ENCODE peak calls at places on chromosomes 4 and X, in five cellular contexts. G, S, L, P and J are unnamed samples.

GRCh38 chr4:7459471-7459870 is 24.7 kb upstream of the PSAPL1 start:
- DNase-seq in P (no peak), L (no peak), S (no peak), G (no peak), J (no peak)

GRCh38 chr4:109011241-109012031 is 248.6 kb upstream of the ETNPPL start:
- DNase-seq in S (no peak), P (no peak), G (no peak), L (no peak), J (no peak)

GRCh38 chrX:9788908-9789307 is 2.7 kb downstream of the SHROOM2 start:
- DNase-seq in P (peak; percentile 61), S (no peak), L (no peak), G (no peak), J (peak; percentile 88)

GRCh38 chr4:100935090-100935489 is 412.2 kb downstream of the PPP3CA start:
- DNase-seq in L (no peak), G (peak; percentile 3), P (peak; percentile 35), S (no peak), J (peak; percentile 15)

GRCh38 chrX:28349888-28350287 is 237.4 kb upstream of the IL1RAPL1 start:
- DNase-seq in P (no peak), S (no peak), G (no peak), L (no peak), J (no peak)

GRCh38 chr4:48780867-48781219 is 764 bp upstream of the FRYL start:
- DNase-seq in L (peak; percentile 55), S (no peak), P (no peak), G (peak; percentile 31), J (no peak)

GRCh38 chr4:174522183-174523002 is at the start of gene HPGD:
- DNase-seq in P (peak; percentile 73), L (peak; percentile 32), G (no peak), S (no peak), J (no peak)

GRCh38 chr4:7909966-7910720 is 29.5 kb downstream of the AFAP1 start:
- DNase-seq in P (no peak), S (no peak), G (peak; percentile 56), L (no peak), J (no peak)

GRCh38 chr4:81724925-81725329 is 253.2 kb upstream of the RASGEF1B start:
- DNase-seq in G (no peak), L (peak; percentile 44), S (peak; percentile 3), P (no peak), J (no peak)

GRCh38 chr4:68658672-68659071 is 11.8 kb downstream of the UGT2B15 start:
- DNase-seq in G (no peak), S (no peak), L (no peak), P (peak; percentile 54), J (no peak)

GRCh38 chrX:155544886-155545285 is 67.9 kb downstream of the TMLHE start:
- DNase-seq in L (no peak), P (no peak), G (no peak), S (no peak), J (no peak)

GRCh38 chr4:151659631-151660030 is 101.2 kb downstream of the GATB start:
- DNase-seq in G (no peak), L (no peak), S (no peak), P (no peak), J (no peak)

GRCh38 chr4:153555730-153556440 is 89.7 kb downstream of the TMEM131L start:
- DNase-seq in S (no peak), L (peak; percentile 89), G (peak; percentile 52), P (no peak), J (no peak)

GRCh38 chr4:37662861-37663390 is 23.2 kb downstream of the RELL1 start:
- DNase-seq in P (peak; percentile 58), G (no peak), S (no peak), L (peak; percentile 68), J (peak; percentile 87)

GRCh38 chr4:114263233-114263632 is 283.8 kb upstream of the ARSJ start:
- DNase-seq in P (no peak), G (peak; percentile 38), L (no peak), S (no peak), J (no peak)

GRCh38 chrX:106862972-106863688 is 40.0 kb downstream of the RIPPLY1 start:
- DNase-seq in G (no peak), P (peak; percentile 32), L (no peak), S (no peak), J (peak; percentile 6)
- TF ChIP-seq CTCF in G (peak; percentile 26), P (peak; percentile 41), L (no peak), S (peak; percentile 66), J (peak; percentile 48)

DNA sequence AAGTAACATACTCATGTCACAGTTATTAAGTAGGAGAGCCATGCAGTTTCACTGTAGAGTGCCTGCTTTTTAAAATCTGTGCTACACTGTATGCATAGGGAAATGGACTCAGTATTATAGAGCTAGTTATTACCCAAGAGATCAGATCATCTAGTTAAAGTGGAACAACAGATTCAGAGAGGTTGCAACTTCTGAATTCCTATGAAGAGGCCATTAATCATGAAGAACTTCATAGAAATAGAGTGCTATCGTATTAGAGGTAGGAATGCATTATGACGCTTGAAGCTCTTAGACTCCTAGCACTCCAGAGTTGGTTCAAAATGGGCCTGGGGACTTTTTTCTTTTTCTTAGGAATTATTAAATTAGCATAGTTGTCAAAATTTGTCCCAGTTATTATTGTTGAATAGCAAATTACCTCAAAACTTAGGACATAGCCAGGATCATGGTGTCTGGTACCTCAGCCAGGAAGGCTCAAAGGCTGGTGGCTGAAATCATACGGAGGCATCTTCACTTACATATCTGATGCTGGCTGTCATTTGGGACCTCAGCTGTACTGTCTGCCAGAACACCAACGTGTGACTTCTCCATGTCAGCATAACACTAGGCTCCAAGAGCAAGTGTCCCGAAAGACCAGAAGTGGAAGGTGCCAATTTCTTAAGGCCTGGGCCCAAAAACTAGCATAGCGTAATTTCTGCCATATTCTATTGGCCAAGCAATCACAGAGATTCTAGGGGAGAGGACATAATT is 125.7 kb downstream of the STAG2 start:
- DNase-seq in P (no peak), G (no peak), L (no peak), S (no peak), J (no peak)
- H3K4me3 ChIP-seq in P (no peak overlapping the region), G (no peak overlapping the region), L (no peak overlapping the region), S (no peak overlapping the region), J (no peak overlapping the region)

DNA sequence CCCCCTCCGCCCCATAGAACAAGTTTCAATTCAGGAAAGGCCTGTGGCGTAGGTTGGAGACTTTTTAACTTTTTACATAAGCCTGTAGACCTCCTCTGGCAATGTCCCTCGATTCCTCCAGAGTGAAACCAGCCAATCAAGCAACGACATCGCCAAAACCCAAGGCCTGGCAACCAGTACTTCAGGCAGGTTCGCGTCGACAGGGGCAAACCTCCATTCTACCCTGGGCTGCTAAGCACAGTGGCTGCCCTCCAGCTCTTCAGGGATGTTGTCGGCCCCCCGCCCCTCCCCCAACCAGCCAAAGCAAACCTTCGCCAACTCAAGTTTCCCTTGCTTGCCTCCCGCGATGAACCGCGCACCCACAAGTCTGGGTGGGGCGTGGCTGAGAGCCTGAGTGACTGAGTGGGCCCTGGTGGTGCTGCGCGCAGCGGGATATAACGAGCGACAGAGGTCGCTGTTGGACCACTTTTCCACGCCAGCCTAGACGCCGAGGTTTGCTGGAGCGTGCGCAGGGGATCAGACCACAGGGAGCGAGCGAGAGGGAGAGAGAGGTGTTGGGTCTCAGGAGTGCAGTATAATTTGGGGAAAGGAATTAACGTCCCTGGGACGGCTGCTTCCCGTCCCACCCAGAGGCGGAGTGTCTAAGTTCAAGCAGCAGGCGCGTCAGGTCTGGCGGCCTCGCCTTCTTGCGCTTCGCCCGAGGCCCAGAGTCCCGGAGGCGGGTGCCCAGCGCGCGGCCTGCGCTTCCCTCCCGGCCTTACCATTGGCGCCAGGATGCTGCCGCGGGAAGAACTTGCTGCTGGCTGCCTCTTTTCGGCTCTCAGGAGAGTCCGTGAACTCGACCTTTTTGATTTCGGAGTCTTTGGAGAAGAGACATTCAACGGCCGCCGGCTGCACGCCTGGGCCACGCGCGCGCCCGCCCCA is 9.0 kb upstream of the PITX2 start:
- DNase-seq in S (no peak), G (peak; percentile 86), P (peak; percentile 82), L (peak; percentile 45), J (peak; percentile 32)
- TF ChIP-seq CTCF in S (peak; percentile 61), G (peak; percentile 82), P (peak; percentile 79), L (peak; percentile 59), J (peak; percentile 95)

GRCh38 chr4:150211016-150211415 is 132.8 kb downstream of the DCLK2 start:
- DNase-seq in G (no peak), P (no peak), L (no peak), S (no peak), J (no peak)

GRCh38 chr4:150212927-150213326 is 134.7 kb downstream of the DCLK2 start:
- DNase-seq in G (no peak), S (no peak), P (no peak), L (no peak), J (no peak)

GRCh38 chr4:150211821-150212445 is 133.7 kb downstream of the DCLK2 start:
- DNase-seq in L (no peak), P (no peak), G (peak; percentile 78), S (no peak), J (no peak)

GRCh38 chr4:150215601-150216000 is 137.4 kb downstream of the DCLK2 start:
- DNase-seq in P (no peak), G (no peak), S (no peak), L (no peak), J (peak; percentile 79)

GRCh38 chr4:150212485-150212884 is 134.2 kb downstream of the DCLK2 start:
- DNase-seq in G (no peak), L (no peak), S (no peak), P (no peak), J (no peak)
- H3K4me3 ChIP-seq in G (no peak overlapping the region), L (no peak overlapping the region), S (no peak overlapping the region), P (no peak overlapping the region), J (no peak overlapping the region)

DNA sequence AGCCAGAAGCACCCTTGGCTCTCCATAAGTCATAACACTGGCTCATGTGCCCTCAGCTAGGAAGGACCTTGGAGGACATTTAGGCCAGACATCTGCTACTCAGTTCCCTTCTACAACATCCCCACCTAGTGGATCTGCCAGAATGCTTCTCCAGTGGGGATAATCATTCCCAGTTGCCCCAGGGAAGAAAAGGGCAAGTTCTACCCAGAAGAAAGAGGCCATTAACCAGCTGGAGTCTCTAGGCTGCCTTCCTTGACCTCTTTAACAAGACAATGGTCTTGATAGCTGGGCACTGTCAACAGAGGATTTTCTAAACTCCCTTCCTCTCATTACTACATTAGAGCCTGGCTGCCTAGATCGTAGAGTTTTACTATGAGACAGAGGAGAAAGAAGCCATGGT is 42.0 kb downstream of the LGI2 start:
- DNase-seq in G (peak; percentile 36), L (no peak), S (no peak), P (peak; percentile 30), J (peak; percentile 23)
- TF ChIP-seq CTCF in G (peak; percentile 67), L (peak; percentile 35), S (peak; percentile 24), P (peak; percentile 18), J (peak; percentile 73)

GRCh38 chrX:121151293-121151692 is 103.9 kb downstream of the GLUD2 start:
- DNase-seq in P (no peak), G (no peak), S (no peak), L (no peak), J (no peak)
- H3K4me3 ChIP-seq in P (no peak overlapping the region), G (no peak overlapping the region), S (no peak overlapping the region), L (no peak overlapping the region), J (no peak overlapping the region)

DNA sequence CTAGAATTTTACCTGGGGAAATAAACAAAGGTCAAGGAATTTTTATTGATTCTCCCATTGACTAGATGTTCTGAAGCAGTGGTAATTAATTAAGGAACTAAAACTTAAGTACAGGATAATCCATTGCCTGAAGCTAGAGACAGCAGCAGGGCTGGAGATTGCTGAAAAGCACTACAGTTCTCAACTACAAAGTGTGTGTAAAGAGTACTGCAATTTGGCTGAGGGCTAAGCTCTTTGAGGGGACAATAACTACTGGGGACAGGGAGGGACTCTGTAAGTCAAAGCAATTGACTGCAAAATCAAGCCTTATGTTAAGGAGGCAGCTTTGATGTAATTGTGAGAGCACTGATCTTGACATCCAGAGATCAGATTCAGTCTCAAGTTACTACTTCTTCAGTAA is 260.4 kb downstream of the GALNTL6 start:
- DNase-seq in P (no peak), G (no peak), L (no peak), S (no peak), J (no peak)
- TF ChIP-seq CTCF in P (no peak), G (no peak), L (no peak), S (no peak), J (no peak)